ENCODE peak calls at places on chromosomes 1 and 21, in ten cellular contexts. M is mammary epithelial cell, P is GM13977, G is cardiac muscle cell, I is astrocyte of the spinal cord, F is endothelial cell, J is foreskin fibroblast, O is tibial nerve, K is uterus, L is H9. X is an unnamed sample.

GRCh38 chr1:70411360-70411844 is 334 bp downstream of the CTH start:
- DNase-seq in M (no peak), P (no peak), G (no peak), I (no peak), F (no peak), J (peak; percentile 7), O (no peak), K (no peak), L (no peak), X (no peak)

GRCh38 chr1:15704526-15705183 is 20.5 kb downstream of the PLEKHM2 start:
- DNase-seq in M (no peak), P (no peak), G (no peak), I (no peak), F (no peak), J (no peak), O (no peak), K (peak; percentile 40), L (no peak), X (no peak)

GRCh38 chr1:210369425-210369824 is 40.7 kb downstream of the HHAT start:
- DNase-seq in M (no peak), P (no peak), G (no peak), I (no peak), F (no peak), J (no peak), O (no peak), K (no peak), L (peak; percentile 32), X (no peak)

GRCh38 chr1:84753516-84754375 is 63.5 kb upstream of the SSX2IP start:
- DNase-seq in M (peak; percentile 54), P (peak; percentile 78), G (peak; percentile 78), I (peak; percentile 69), F (peak; percentile 67), J (peak; percentile 72), O (peak; percentile 60), K (peak; percentile 75), L (peak; percentile 77), X (peak; percentile 82)

GRCh38 chr21:24197956-24198355 is 1409.3 kb downstream of the MRPL39 start:
- DNase-seq in M (no peak), P (no peak), G (no peak), I (no peak), F (no peak), J (no peak), O (no peak), K (no peak), L (no peak), X (no peak)

GRCh38 chr1:151799179-151800022 is 5.8 kb downstream of the LINGO4 start:
- DNase-seq in M (no peak), P (no peak), G (no peak), I (no peak), F (no peak), J (no peak), O (no peak), K (no peak), L (peak; percentile 49), X (no peak)

GRCh38 chr1:236864996-236865877 is 70.1 kb downstream of the MTR start:
- DNase-seq in M (no peak), P (no peak), G (no peak), I (no peak), F (no peak), J (no peak), O (no peak), K (no peak), L (no peak), X (no peak)

GRCh38 chr1:227996187-227996950 is 10.4 kb upstream of the WNT3A start:
- DNase-seq in M (peak; percentile 20), P (no peak), G (no peak), I (no peak), F (no peak), J (no peak), O (no peak), K (peak; percentile 7), L (no peak), X (no peak)

GRCh38 chr21:34598931-34599400 is 15.9 kb downstream of the RCAN1 start:
- DNase-seq in M (peak; percentile 70), P (no peak), G (no peak), I (peak; percentile 18), F (no peak), J (no peak), O (no peak), K (no peak), L (no peak), X (no peak)

GRCh38 chr1:48493970-48494769 is 22.2 kb upstream of the SPATA6 start:
- DNase-seq in M (peak; percentile 78), P (no peak), G (peak; percentile 95), I (peak; percentile 94), F (no peak), J (peak; percentile 93), O (no peak), K (no peak), L (no peak), X (no peak)

GRCh38 chr1:30882678-30883388 is 25.7 kb downstream of the SDC3 start:
- DNase-seq in M (no peak), P (no peak), G (no peak), I (no peak), F (no peak), J (no peak), O (no peak), K (no peak), L (no peak), X (no peak)

GRCh38 chr1:235650341-235651169 is 971 bp upstream of the GNG4 start:
- DNase-seq in M (no peak), P (peak; percentile 46), G (no peak), I (peak; percentile 3), F (peak; percentile 29), J (no peak), O (no peak), K (no peak), L (peak; percentile 77), X (peak; percentile 73)

GRCh38 chr1:214816603-214817002 is 213.6 kb downstream of the CENPF start:
- DNase-seq in M (no peak), P (no peak), G (no peak), I (no peak), F (no peak), J (no peak), O (no peak), K (no peak), L (no peak), X (no peak)
- TF ChIP-seq CTCF in M (peak; percentile 19), P (no peak), G (no peak), I (peak; percentile 18), F (peak; percentile 54), J (peak; percentile 18), O (no peak), K (no peak), L (peak; percentile 19), X (no peak)

GRCh38 chr1:11352058-11352715 is 79.2 kb downstream of the UBIAD1 start:
- DNase-seq in M (no peak), P (no peak), G (no peak), I (no peak), F (no peak), J (no peak), O (no peak), K (no peak), L (no peak), X (no peak)
- TF ChIP-seq CTCF in M (no peak), P (no peak), G (no peak), I (no peak), F (no peak), J (no peak), O (no peak), K (no peak), L (peak; percentile 60), X (no peak)

DNA sequence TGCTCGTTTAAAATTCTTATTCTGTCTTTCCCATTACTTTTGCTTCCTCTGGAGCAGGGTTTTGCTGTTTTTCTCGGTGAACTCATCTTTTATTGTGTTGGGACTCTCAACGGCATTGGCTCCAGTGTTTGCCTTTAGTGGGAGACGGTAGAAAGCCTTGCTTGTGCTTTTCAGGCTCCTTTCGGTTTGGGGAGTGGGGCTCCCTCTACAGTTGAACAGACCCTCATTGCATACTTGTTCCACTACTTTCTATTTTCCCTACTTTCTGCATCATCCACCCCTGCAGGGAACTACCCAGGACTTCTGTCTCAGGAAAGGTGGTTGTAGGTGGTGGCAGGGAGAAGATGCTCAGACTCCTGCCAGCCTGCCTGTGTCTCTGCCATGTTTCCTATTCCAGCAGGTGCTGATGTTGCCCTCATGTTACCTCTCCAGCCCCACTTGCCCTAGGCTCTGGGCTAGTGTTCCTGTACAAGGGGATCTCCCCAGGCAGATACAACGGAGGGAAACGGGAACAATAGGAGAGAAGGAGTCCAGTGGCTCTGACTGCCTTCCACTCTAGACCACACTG is 68.5 kb upstream of the ZBTB18 start:
- DNase-seq in M (no peak), P (no peak), G (peak; percentile 9), I (no peak), F (peak; percentile 16), J (no peak), O (no peak), K (no peak), L (peak; percentile 51), X (no peak)
- TF ChIP-seq CTCF in M (no peak), P (no peak), G (peak; percentile 12), I (peak; percentile 32), F (no peak), J (no peak), O (no peak), K (no peak), L (peak; percentile 68), X (no peak)

GRCh38 chr1:53838654-53838974 is 518 bp upstream of the NDC1 start:
- DNase-seq in M (no peak), P (no peak), G (no peak), I (no peak), F (no peak), J (no peak), O (no peak), K (no peak), L (no peak), X (no peak)

GRCh38 chr1:53834776-53835175 is 3.3 kb downstream of the NDC1 start:
- DNase-seq in M (no peak), P (no peak), G (no peak), I (no peak), F (no peak), J (no peak), O (no peak), K (no peak), L (no peak), X (no peak)

GRCh38 chr1:53842347-53842746 is 4.3 kb upstream of the NDC1 start:
- DNase-seq in M (no peak), P (no peak), G (no peak), I (no peak), F (no peak), J (no peak), O (no peak), K (no peak), L (no peak), X (no peak)

GRCh38 chr1:53835491-53835890 is 2.6 kb downstream of the NDC1 start:
- DNase-seq in M (no peak), P (peak; percentile 44), G (no peak), I (peak; percentile 9), F (no peak), J (no peak), O (no peak), K (no peak), L (no peak), X (no peak)

DNA sequence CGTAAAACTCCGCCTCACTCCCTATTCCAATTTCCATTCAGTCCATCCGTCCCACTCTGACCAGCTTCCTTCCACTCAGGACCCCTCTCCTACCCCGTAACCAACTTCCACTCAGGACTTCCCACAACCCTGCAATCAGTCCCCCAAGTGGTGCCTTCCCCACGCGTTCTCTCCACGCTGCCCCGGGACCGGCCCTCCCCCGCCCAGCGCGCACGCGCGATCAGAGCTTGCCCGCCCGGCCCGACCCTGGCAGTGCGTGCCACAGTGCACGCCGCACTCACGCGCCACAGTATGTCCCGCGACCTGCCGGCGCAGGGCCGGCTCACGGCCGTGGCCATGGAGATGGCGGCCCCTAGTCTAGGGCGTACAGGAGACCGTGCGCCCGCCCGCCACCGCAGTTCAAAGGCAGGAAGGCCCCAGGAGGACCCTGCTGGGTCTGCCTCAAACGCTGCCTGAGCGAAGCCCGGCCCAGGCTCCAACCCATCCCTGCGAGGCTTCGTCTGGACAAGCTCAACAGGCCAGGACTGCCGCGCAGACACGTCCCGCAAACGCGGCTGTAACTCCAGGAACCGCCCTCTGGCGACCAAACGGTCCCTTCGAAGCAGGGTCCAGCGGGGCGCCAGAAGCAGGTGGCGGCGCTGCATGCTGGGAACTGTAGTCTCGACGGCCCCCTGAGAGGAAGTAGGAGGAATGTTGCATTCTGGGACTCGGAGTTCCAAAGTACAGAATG is at the start of gene NDC1:
- DNase-seq in M (peak; percentile 96), P (peak; percentile 89), G (peak; percentile 97), I (peak; percentile 97), F (peak; percentile 83), J (peak; percentile 93), O (peak; percentile 87), K (peak; percentile 89), L (peak; percentile 97), X (peak; percentile 90)
- TF ChIP-seq CTCF in M (peak; percentile 22), P (no peak), G (peak; percentile 10), I (peak; percentile 23), F (no peak), J (no peak), O (peak; percentile 22), K (peak; percentile 30), L (peak; percentile 39), X (no peak)